ENCODE peak calls at places on chromosome 13, in ten cellular contexts. M, B, Y, X, Z, R, U, D, J and A are unnamed samples.

GRCh38 chr13:21913010-21913409 is 242.1 kb downstream of the FGF9 start:
- DNase-seq in X (no peak), M (peak; percentile 25), B (no peak), R (no peak), U (no peak), Z (no peak), Y (no peak), J (no peak), D (no peak), A (no peak)

GRCh38 chr13:110471833-110472162 is 89.7 kb downstream of the RAB20 start:
- DNase-seq in Y (peak; percentile 54), J (peak; percentile 37), B (no peak), X (no peak), Z (peak; percentile 86), M (no peak), R (peak; percentile 50), D (peak; percentile 60), U (peak; percentile 49), A (no peak)

GRCh38 chr13:85985791-85986190 is 186.6 kb upstream of the SLITRK6 start:
- DNase-seq in J (no peak), X (no peak), Y (no peak), Z (no peak), U (no peak), R (no peak), M (no peak), B (no peak), D (no peak), A (no peak)

GRCh38 chr13:95874286-95874685 is 178.9 kb downstream of the UGGT2 start:
- DNase-seq in M (no peak), R (no peak), X (no peak), J (no peak), D (no peak), B (no peak), Z (no peak), Y (no peak), U (no peak), A (no peak)

GRCh38 chr13:27510082-27510481 is 59.7 kb upstream of the MTIF3 start:
- DNase-seq in J (no peak), M (no peak), Z (no peak), B (no peak), U (no peak), X (no peak), R (no peak), Y (no peak), D (no peak), A (no peak)

GRCh38 chr13:103431880-103432279 is 365.7 kb upstream of the SLC10A2 start:
- DNase-seq in M (no peak), B (no peak), Y (no peak), D (no peak), J (no peak), U (no peak), X (no peak), Z (no peak), R (no peak), A (no peak)

GRCh38 chr13:19960673-19961015 is 2.1 kb downstream of the ZMYM2 start:
- DNase-seq in Y (no peak), J (no peak), Z (no peak), D (no peak), U (no peak), M (no peak), R (no peak), B (no peak), X (no peak), A (no peak)

GRCh38 chr13:49098771-49099512 is 121.2 kb upstream of the MLNR start:
- DNase-seq in R (no peak), Y (no peak), D (no peak), U (no peak), M (no peak), B (no peak), J (no peak), X (no peak), Z (no peak), A (no peak)

GRCh38 chr13:82654851-82655517 is 1227.3 kb downstream of the SLITRK1 start:
- DNase-seq in R (peak; percentile 57), J (peak; percentile 72), U (peak; percentile 73), B (no peak), M (no peak), X (peak; percentile 56), Y (no peak), D (peak; percentile 15), Z (peak; percentile 81), A (peak; percentile 20)

GRCh38 chr13:42047561-42048322 is 706 bp upstream of the DGKH start:
- DNase-seq in D (peak; percentile 76), X (no peak), J (peak; percentile 32), U (peak; percentile 29), R (no peak), Z (peak; percentile 43), B (peak; percentile 53), Y (peak; percentile 47), M (peak; percentile 57), A (no peak)

GRCh38 chr13:101989798-101990350 is 412.0 kb downstream of the FGF14 start:
- DNase-seq in Y (no peak), X (no peak), R (no peak), U (no peak), B (no peak), J (no peak), D (no peak), M (no peak), Z (no peak), A (no peak)

GRCh38 chr13:98370806-98371553 is 193.9 kb upstream of the RNF113B start:
- DNase-seq in J (no peak), R (no peak), M (peak; percentile 10), Y (no peak), Z (peak; percentile 70), X (peak; percentile 92), U (peak; percentile 59), B (peak; percentile 81), D (peak; percentile 31), A (no peak)
- H3K27ac ChIP-seq in J (no peak overlapping the region), R (peak overlapping the region; percentile 57), M (no peak overlapping the region), Y (no peak overlapping the region), Z (peak overlapping the region; percentile 19), X (peak overlapping the region; percentile 96), U (peak overlapping the region; percentile 19), B (no peak overlapping the region), D (peak overlapping the region; percentile 57), A (no peak overlapping the region)

GRCh38 chr13:114017028-114017630 is 43.3 kb upstream of the C13orf46 start:
- DNase-seq in M (no peak), Z (peak; percentile 28), U (no peak), X (peak; percentile 10), B (no peak), R (no peak), J (peak; percentile 16), Y (no peak), D (no peak), A (no peak)
- TF ChIP-seq CTCF in M (peak; percentile 45), Z (peak; percentile 61), U (no peak), X (peak; percentile 44), B (no peak), R (no peak), J (no peak), Y (peak; percentile 27), D (no peak), A (no peak)

GRCh38 chr13:112693831-112694497 is 4.1 kb downstream of the ATP11A start:
- DNase-seq in Y (no peak), D (no peak), M (no peak), R (peak; percentile 73), B (no peak), J (no peak), U (no peak), X (peak; percentile 41), Z (peak; percentile 34), A (no peak)
- H3K27ac ChIP-seq in Y (no peak overlapping the region), D (no peak overlapping the region), M (no peak overlapping the region), R (peak overlapping the region; percentile 87), B (no peak overlapping the region), J (peak overlapping the region; percentile 61), U (peak overlapping the region; percentile 97), X (no peak overlapping the region), Z (no peak overlapping the region), A (no peak overlapping the region)

DNA sequence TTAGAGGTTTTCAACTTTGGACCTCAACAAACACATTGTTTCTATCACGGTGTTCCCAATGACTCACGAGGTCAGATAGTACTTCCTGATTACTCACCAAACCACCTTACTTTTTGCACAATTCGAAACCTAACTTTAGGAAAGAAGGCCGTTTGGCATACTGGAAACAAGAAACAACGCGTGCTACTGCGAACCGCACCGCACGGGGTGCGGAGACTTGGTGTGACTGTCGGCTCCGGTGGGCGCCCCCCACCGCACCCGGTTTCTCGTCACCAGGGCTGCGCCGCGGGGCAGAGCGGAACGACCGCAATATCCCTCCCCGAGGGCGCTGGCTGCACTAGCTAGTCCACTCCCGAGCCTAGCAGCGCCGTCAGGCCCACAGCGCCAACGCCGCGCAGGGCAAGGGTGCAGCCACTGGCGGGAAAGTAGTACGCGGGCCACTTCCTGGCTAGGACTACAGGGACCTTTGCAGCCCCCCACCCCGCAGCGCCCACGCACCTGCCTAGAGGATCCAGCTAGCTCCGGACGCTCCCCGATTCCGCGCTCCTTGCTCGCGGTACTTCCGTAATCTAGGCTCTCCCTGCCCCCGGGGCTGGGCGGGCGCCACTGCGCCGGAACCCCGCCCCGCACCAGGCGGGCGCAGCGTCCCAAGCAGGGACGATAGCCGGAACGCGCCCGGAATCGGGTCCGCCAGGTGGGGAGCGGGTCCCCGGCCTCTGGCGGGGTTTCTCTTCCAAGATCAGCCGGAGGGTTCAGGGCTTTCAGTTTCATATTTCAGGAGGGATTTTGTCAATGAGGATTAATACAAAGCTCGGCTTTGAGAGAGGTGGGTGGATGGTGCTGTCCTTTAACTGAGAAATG is at the start of gene PARP4:
- DNase-seq in M (peak; percentile 84), Y (peak; percentile 86), Z (peak; percentile 72), U (peak; percentile 79), X (peak; percentile 39), J (peak; percentile 78), B (peak; percentile 85), R (peak; percentile 83), D (peak; percentile 88), A (no peak)
- TF ChIP-seq CTCF in M (no peak), Y (no peak), Z (no peak), U (no peak), X (no peak), J (no peak), B (no peak), R (no peak), D (no peak), A (no peak)